ENCODE peak calls at places on chromosome 20, in five cellular contexts. One of them, this sample, is unnamed.

GRCh38 chr20:38728911-38729642 is 4.8 kb downstream of the SLC32A1 start:
- DNase-seq in iPS DF 6.9: no peak
- DNase-seq in heart right ventricle: no peak
- DNase-seq in breast epithelium: no peak
- DNase-seq in Peyer's patch: no peak
- DNase-seq in this sample: no peak

GRCh38 chr20:3045042-3045815 is 623 bp upstream of the MRPS26 start:
- DNase-seq in Peyer's patch: peak; percentile 81
- DNase-seq in heart right ventricle: peak; percentile 85
- DNase-seq in iPS DF 6.9: no peak
- DNase-seq in breast epithelium: peak; percentile 86
- DNase-seq in this sample: peak; percentile 90

GRCh38 chr20:54649511-54649962 is 174.1 kb downstream of the DOK5 start:
- DNase-seq in Peyer's patch: peak; percentile 39
- DNase-seq in heart right ventricle: peak; percentile 81
- DNase-seq in breast epithelium: peak; percentile 83
- DNase-seq in iPS DF 6.9: peak; percentile 70
- DNase-seq in this sample: peak; percentile 83

GRCh38 chr20:11748436-11748835 is 169.3 kb upstream of the BTBD3 start:
- DNase-seq in heart right ventricle: no peak
- DNase-seq in Peyer's patch: no peak
- DNase-seq in iPS DF 6.9: no peak
- DNase-seq in breast epithelium: no peak
- DNase-seq in this sample: no peak

GRCh38 chr20:32580970-32581838 is 3.9 kb downstream of the NOL4L start:
- DNase-seq in Peyer's patch: peak; percentile 22
- DNase-seq in heart right ventricle: peak; percentile 12
- DNase-seq in breast epithelium: no peak
- DNase-seq in iPS DF 6.9: no peak
- DNase-seq in this sample: no peak

GRCh38 chr20:52303281-52303950 is 111.8 kb upstream of the ZFP64 start:
- DNase-seq in iPS DF 6.9: no peak
- DNase-seq in Peyer's patch: no peak
- DNase-seq in heart right ventricle: no peak
- DNase-seq in breast epithelium: no peak
- DNase-seq in this sample: no peak

GRCh38 chr20:22490287-22491187 is 93.8 kb downstream of the FOXA2 start:
- DNase-seq in breast epithelium: no peak
- DNase-seq in heart right ventricle: no peak
- DNase-seq in iPS DF 6.9: no peak
- DNase-seq in Peyer's patch: no peak
- DNase-seq in this sample: no peak

GRCh38 chr20:59459586-59459985 is 144.8 kb upstream of the PHACTR3 start:
- DNase-seq in iPS DF 6.9: no peak
- DNase-seq in Peyer's patch: no peak
- DNase-seq in heart right ventricle: no peak
- DNase-seq in breast epithelium: no peak
- DNase-seq in this sample: no peak

GRCh38 chr20:4067600-4068261 is 52.4 kb upstream of the RNF24 start:
- DNase-seq in heart right ventricle: no peak
- DNase-seq in Peyer's patch: no peak
- DNase-seq in breast epithelium: no peak
- DNase-seq in iPS DF 6.9: no peak
- DNase-seq in this sample: no peak

GRCh38 chr20:38075161-38075998 is 41.8 kb downstream of the RPRD1B start:
- DNase-seq in iPS DF 6.9: no peak
- DNase-seq in Peyer's patch: no peak
- DNase-seq in heart right ventricle: no peak
- DNase-seq in breast epithelium: no peak
- DNase-seq in this sample: no peak

GRCh38 chr20:41329435-41330342 is 10.9 kb upstream of the LPIN3 start:
- DNase-seq in iPS DF 6.9: no peak
- DNase-seq in heart right ventricle: peak; percentile 74
- DNase-seq in Peyer's patch: peak; percentile 59
- DNase-seq in breast epithelium: no peak
- DNase-seq in this sample: no peak

GRCh38 chr20:40913224-40913821 is 115.3 kb upstream of the TOP1 start:
- DNase-seq in Peyer's patch: no peak
- DNase-seq in iPS DF 6.9: no peak
- DNase-seq in heart right ventricle: no peak
- DNase-seq in breast epithelium: no peak
- DNase-seq in this sample: no peak

GRCh38 chr20:20731000-20731944 is 18.8 kb upstream of the RALGAPA2 start:
- DNase-seq in heart right ventricle: peak; percentile 36
- DNase-seq in Peyer's patch: no peak
- DNase-seq in iPS DF 6.9: no peak
- DNase-seq in breast epithelium: no peak
- DNase-seq in this sample: no peak

GRCh38 chr20:38214871-38215788 is 45.4 kb downstream of the KIAA1755 start:
- DNase-seq in heart right ventricle: no peak
- DNase-seq in iPS DF 6.9: no peak
- DNase-seq in breast epithelium: no peak
- DNase-seq in Peyer's patch: no peak
- DNase-seq in this sample: no peak

GRCh38 chr20:23350855-23351838 is 556 bp downstream of the NXT1 start:
- DNase-seq in heart right ventricle: peak; percentile 43
- DNase-seq in Peyer's patch: peak; percentile 83
- DNase-seq in breast epithelium: no peak
- DNase-seq in iPS DF 6.9: no peak
- DNase-seq in this sample: peak; percentile 82

GRCh38 chr20:2658414-2659354 is 5.3 kb downstream of the IDH3B start:
- DNase-seq in breast epithelium: no peak
- DNase-seq in heart right ventricle: no peak
- DNase-seq in iPS DF 6.9: no peak
- DNase-seq in Peyer's patch: no peak
- DNase-seq in this sample: no peak

GRCh38 chr20:52981051-52981450 is 8.9 kb downstream of the TSHZ2 start:
- DNase-seq in iPS DF 6.9: no peak
- DNase-seq in Peyer's patch: no peak
- DNase-seq in heart right ventricle: no peak
- DNase-seq in breast epithelium: no peak
- DNase-seq in this sample: no peak

DNA sequence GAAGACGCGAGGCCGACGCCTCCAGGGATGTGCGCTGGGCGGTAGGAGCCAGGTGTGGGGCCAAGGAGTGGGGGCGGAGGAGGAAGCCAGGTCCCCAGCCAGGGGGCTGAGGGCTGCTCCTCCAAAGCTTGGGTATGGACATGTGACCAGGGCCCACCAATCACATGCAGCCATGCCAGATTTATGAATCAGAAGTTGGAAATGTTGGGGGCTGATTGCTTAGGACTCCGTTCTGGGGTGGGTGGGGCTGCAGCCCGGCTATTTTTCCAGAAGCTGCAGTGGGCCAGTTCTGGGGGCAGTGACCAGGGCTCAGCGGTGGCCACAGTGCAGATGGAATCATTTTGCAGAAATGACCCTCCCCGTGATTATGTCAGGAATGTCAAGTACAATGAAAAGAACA is 96.0 kb downstream of the CEBPB start:
- DNase-seq in heart right ventricle: peak; percentile 56
- DNase-seq in Peyer's patch: peak; percentile 52
- DNase-seq in iPS DF 6.9: no peak
- DNase-seq in breast epithelium: no peak
- DNase-seq in this sample: peak; percentile 91
- H3K4me3 ChIP-seq in heart right ventricle: peak overlapping the region; percentile 17
- H3K4me3 ChIP-seq in Peyer's patch: no peak overlapping the region
- H3K4me3 ChIP-seq in iPS DF 6.9: no peak overlapping the region
- H3K4me3 ChIP-seq in breast epithelium: peak overlapping the region; percentile 13
- H3K4me3 ChIP-seq in this sample: no peak overlapping the region

GRCh38 chr20:9141070-9141469 is 72.2 kb downstream of the PLCB4 start:
- DNase-seq in Peyer's patch: no peak
- DNase-seq in heart right ventricle: no peak
- DNase-seq in breast epithelium: no peak
- DNase-seq in iPS DF 6.9: no peak
- DNase-seq in this sample: no peak
- H3K9me3 ChIP-seq in Peyer's patch: no peaks in the 10 kb centered on the region
- H3K9me3 ChIP-seq in heart right ventricle: peaks cover 13% of the 10 kb centered on the region
- H3K9me3 ChIP-seq in breast epithelium: peaks cover 10% of the 10 kb centered on the region
- H3K9me3 ChIP-seq in iPS DF 6.9: no peaks in the 10 kb centered on the region
- H3K9me3 ChIP-seq in this sample: no peaks in the 10 kb centered on the region

GRCh38 chr20:50712771-50713676 is 18.4 kb upstream of the PARD6B start:
- DNase-seq in breast epithelium: no peak
- DNase-seq in iPS DF 6.9: no peak
- DNase-seq in heart right ventricle: no peak
- DNase-seq in Peyer's patch: no peak
- DNase-seq in this sample: no peak
- H3K4me3 ChIP-seq in breast epithelium: no peak overlapping the region
- H3K4me3 ChIP-seq in iPS DF 6.9: no peak overlapping the region
- H3K4me3 ChIP-seq in heart right ventricle: no peak overlapping the region
- H3K4me3 ChIP-seq in Peyer's patch: no peak overlapping the region
- H3K4me3 ChIP-seq in this sample: no peak overlapping the region

GRCh38 chr20:60926831-60927230 is 325.2 kb upstream of the CDH4 start:
- DNase-seq in breast epithelium: no peak
- DNase-seq in Peyer's patch: no peak
- DNase-seq in heart right ventricle: no peak
- DNase-seq in iPS DF 6.9: no peak
- DNase-seq in this sample: no peak
- H3K9me3 ChIP-seq in breast epithelium: no peaks in the 10 kb centered on the region
- H3K9me3 ChIP-seq in Peyer's patch: no peaks in the 10 kb centered on the region
- H3K9me3 ChIP-seq in heart right ventricle: no peaks in the 10 kb centered on the region
- H3K9me3 ChIP-seq in iPS DF 6.9: no peaks in the 10 kb centered on the region
- H3K9me3 ChIP-seq in this sample: no peaks in the 10 kb centered on the region

GRCh38 chr20:47885909-47886453 is 100.7 kb upstream of the SULF2 start:
- DNase-seq in iPS DF 6.9: no peak
- DNase-seq in Peyer's patch: no peak
- DNase-seq in breast epithelium: no peak
- DNase-seq in heart right ventricle: no peak
- DNase-seq in this sample: no peak

GRCh38 chr20:47887064-47887463 is 101.8 kb upstream of the SULF2 start:
- DNase-seq in breast epithelium: no peak
- DNase-seq in Peyer's patch: no peak
- DNase-seq in iPS DF 6.9: no peak
- DNase-seq in heart right ventricle: no peak
- DNase-seq in this sample: no peak

GRCh38 chr20:47886454-47887041 is 101.3 kb upstream of the SULF2 start:
- DNase-seq in breast epithelium: no peak
- DNase-seq in heart right ventricle: no peak
- DNase-seq in Peyer's patch: no peak
- DNase-seq in iPS DF 6.9: no peak
- DNase-seq in this sample: no peak

GRCh38 chr20:47887477-47888080 is 102.3 kb upstream of the SULF2 start:
- DNase-seq in breast epithelium: no peak
- DNase-seq in iPS DF 6.9: no peak
- DNase-seq in Peyer's patch: no peak
- DNase-seq in heart right ventricle: no peak
- DNase-seq in this sample: no peak

DNA sequence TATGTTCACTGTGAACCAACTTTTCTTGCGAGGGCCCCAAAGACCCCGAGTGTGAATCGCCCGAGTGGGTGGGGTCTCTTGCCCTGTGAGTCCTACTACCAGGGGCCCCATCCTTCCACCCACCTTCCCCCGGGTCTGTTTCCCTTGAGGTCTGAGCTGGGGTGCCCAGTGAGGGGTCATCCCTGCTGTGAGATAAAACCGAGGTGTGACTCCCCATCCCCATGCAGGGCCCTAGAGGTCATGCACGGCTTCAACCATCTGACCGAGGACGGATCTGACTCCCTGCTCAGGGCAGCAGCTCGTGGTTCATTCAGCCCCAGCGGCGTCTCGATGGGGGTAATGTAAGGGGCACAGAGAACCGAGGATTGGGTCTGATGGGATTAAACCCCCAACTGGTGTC is 103.1 kb upstream of the SULF2 start:
- DNase-seq in Peyer's patch: no peak
- DNase-seq in iPS DF 6.9: no peak
- DNase-seq in heart right ventricle: no peak
- DNase-seq in breast epithelium: no peak
- DNase-seq in this sample: no peak
- H3K4me3 ChIP-seq in Peyer's patch: no peak overlapping the region
- H3K4me3 ChIP-seq in iPS DF 6.9: no peak overlapping the region
- H3K4me3 ChIP-seq in heart right ventricle: no peak overlapping the region
- H3K4me3 ChIP-seq in breast epithelium: no peak overlapping the region
- H3K4me3 ChIP-seq in this sample: no peak overlapping the region

DNA sequence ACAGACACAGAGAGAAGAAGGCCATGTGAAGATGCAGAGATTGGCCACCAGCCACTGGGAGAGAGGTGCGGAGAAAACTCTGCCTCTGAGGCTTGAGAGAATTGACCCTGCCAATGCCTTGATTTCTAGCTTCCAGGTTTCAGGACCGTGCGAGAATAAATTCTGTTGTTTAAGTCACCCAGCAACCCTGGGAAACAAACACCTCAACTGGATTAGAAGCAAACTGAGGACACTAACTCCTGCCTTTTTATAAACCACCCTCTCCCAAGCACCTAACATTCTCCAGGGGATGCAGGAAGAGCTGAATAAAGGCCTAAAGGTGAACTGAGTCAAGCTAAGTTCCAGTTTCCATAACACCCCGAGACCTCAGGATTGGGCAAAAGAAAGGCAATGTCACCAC is 136.1 kb downstream of the ANKRD60 start:
- DNase-seq in heart right ventricle: no peak
- DNase-seq in iPS DF 6.9: no peak
- DNase-seq in breast epithelium: no peak
- DNase-seq in Peyer's patch: no peak
- DNase-seq in this sample: no peak
- H3K9me3 ChIP-seq in heart right ventricle: no peaks in the 10 kb centered on the region
- H3K9me3 ChIP-seq in iPS DF 6.9: no peaks in the 10 kb centered on the region
- H3K9me3 ChIP-seq in breast epithelium: no peaks in the 10 kb centered on the region
- H3K9me3 ChIP-seq in Peyer's patch: no peaks in the 10 kb centered on the region
- H3K9me3 ChIP-seq in this sample: no peaks in the 10 kb centered on the region